ENCODE peak calls at places on chromosomes 16 and 17, in seven cellular contexts. One of them, this sample, is unnamed.

GRCh38 chr17:82901836-82902235 is 62.0 kb upstream of the ZNF750 start:
- DNase-seq in stimulated activated naive B cell treated with anti-CD40 and anti-IgM and Interleukin-4, amounts not matched to agents 10 μg/mL and 1 μg/mL and 100 μg/mL, for 72 hours: no peak
- DNase-seq in stimulated activated CD8-positive, alpha-beta memory T cell treated with anti-CD3 and anti-CD28 coated beads, Interleukin-7, amount 100 ng/mL, for 24 hours: no peak
- DNase-seq in NCI-H2171: no peak
- DNase-seq in adipocyte: no peak
- DNase-seq in NCI-H524: no peak
- DNase-seq in GM19239: no peak
- DNase-seq in this sample: no peak

GRCh38 chr17:21039839-21040575 is 2.8 kb downstream of the USP22 start:
- DNase-seq in stimulated activated CD8-positive, alpha-beta memory T cell treated with anti-CD3 and anti-CD28 coated beads, Interleukin-7, amount 100 ng/mL, for 24 hours: no peak
- DNase-seq in NCI-H524: peak
- DNase-seq in NCI-H2171: no peak
- DNase-seq in stimulated activated naive B cell treated with anti-CD40 and anti-IgM and Interleukin-4, amounts not matched to agents 10 μg/mL and 1 μg/mL and 100 μg/mL, for 72 hours: no peak
- DNase-seq in adipocyte: peak
- DNase-seq in GM19239: no peak
- DNase-seq in this sample: peak

GRCh38 chr16:65201446-65202010 is 79.7 kb upstream of the CDH11 start:
- DNase-seq in NCI-H2171: no peak
- DNase-seq in GM19239: no peak
- DNase-seq in stimulated activated CD8-positive, alpha-beta memory T cell treated with anti-CD3 and anti-CD28 coated beads, Interleukin-7, amount 100 ng/mL, for 24 hours: no peak
- DNase-seq in NCI-H524: no peak
- DNase-seq in adipocyte: no peak
- DNase-seq in stimulated activated naive B cell treated with anti-CD40 and anti-IgM and Interleukin-4, amounts not matched to agents 10 μg/mL and 1 μg/mL and 100 μg/mL, for 72 hours: no peak
- DNase-seq in this sample: no peak

GRCh38 chr16:22694887-22695382 is 119.0 kb upstream of the HS3ST2 start:
- DNase-seq in NCI-H524: no peak
- DNase-seq in stimulated activated CD8-positive, alpha-beta memory T cell treated with anti-CD3 and anti-CD28 coated beads, Interleukin-7, amount 100 ng/mL, for 24 hours: no peak
- DNase-seq in GM19239: no peak
- DNase-seq in stimulated activated naive B cell treated with anti-CD40 and anti-IgM and Interleukin-4, amounts not matched to agents 10 μg/mL and 1 μg/mL and 100 μg/mL, for 72 hours: no peak
- DNase-seq in adipocyte: peak
- DNase-seq in NCI-H2171: no peak
- DNase-seq in this sample: no peak

GRCh38 chr17:28887871-28888471 is 9.6 kb downstream of the FLOT2 start:
- DNase-seq in NCI-H524: no peak
- DNase-seq in stimulated activated CD8-positive, alpha-beta memory T cell treated with anti-CD3 and anti-CD28 coated beads, Interleukin-7, amount 100 ng/mL, for 24 hours: no peak
- DNase-seq in stimulated activated naive B cell treated with anti-CD40 and anti-IgM and Interleukin-4, amounts not matched to agents 10 μg/mL and 1 μg/mL and 100 μg/mL, for 72 hours: peak
- DNase-seq in adipocyte: no peak
- DNase-seq in GM19239: no peak
- DNase-seq in NCI-H2171: no peak
- DNase-seq in this sample: no peak

GRCh38 chr17:65170839-65171238 is 33.7 kb downstream of the RGS9 start:
- DNase-seq in NCI-H524: no peak
- DNase-seq in adipocyte: no peak
- DNase-seq in stimulated activated CD8-positive, alpha-beta memory T cell treated with anti-CD3 and anti-CD28 coated beads, Interleukin-7, amount 100 ng/mL, for 24 hours: no peak
- DNase-seq in NCI-H2171: peak
- DNase-seq in GM19239: no peak
- DNase-seq in stimulated activated naive B cell treated with anti-CD40 and anti-IgM and Interleukin-4, amounts not matched to agents 10 μg/mL and 1 μg/mL and 100 μg/mL, for 72 hours: no peak
- DNase-seq in this sample: peak

GRCh38 chr17:38958756-38959155 is 8.4 kb downstream of the FBXO47 start:
- DNase-seq in GM19239: no peak
- DNase-seq in NCI-H2171: no peak
- DNase-seq in adipocyte: peak
- DNase-seq in stimulated activated naive B cell treated with anti-CD40 and anti-IgM and Interleukin-4, amounts not matched to agents 10 μg/mL and 1 μg/mL and 100 μg/mL, for 72 hours: no peak
- DNase-seq in NCI-H524: no peak
- DNase-seq in stimulated activated CD8-positive, alpha-beta memory T cell treated with anti-CD3 and anti-CD28 coated beads, Interleukin-7, amount 100 ng/mL, for 24 hours: no peak
- DNase-seq in this sample: no peak

GRCh38 chr17:44396946-44397345 is 7.5 kb upstream of the ITGA2B start:
- DNase-seq in stimulated activated naive B cell treated with anti-CD40 and anti-IgM and Interleukin-4, amounts not matched to agents 10 μg/mL and 1 μg/mL and 100 μg/mL, for 72 hours: no peak
- DNase-seq in GM19239: no peak
- DNase-seq in stimulated activated CD8-positive, alpha-beta memory T cell treated with anti-CD3 and anti-CD28 coated beads, Interleukin-7, amount 100 ng/mL, for 24 hours: no peak
- DNase-seq in NCI-H2171: no peak
- DNase-seq in adipocyte: no peak
- DNase-seq in NCI-H524: no peak
- DNase-seq in this sample: no peak

GRCh38 chr17:6381526-6382135 is 53.3 kb downstream of the AIPL1 start:
- DNase-seq in NCI-H2171: no peak
- DNase-seq in NCI-H524: no peak
- DNase-seq in adipocyte: no peak
- DNase-seq in GM19239: no peak
- DNase-seq in stimulated activated CD8-positive, alpha-beta memory T cell treated with anti-CD3 and anti-CD28 coated beads, Interleukin-7, amount 100 ng/mL, for 24 hours: no peak
- DNase-seq in stimulated activated naive B cell treated with anti-CD40 and anti-IgM and Interleukin-4, amounts not matched to agents 10 μg/mL and 1 μg/mL and 100 μg/mL, for 72 hours: no peak
- DNase-seq in this sample: no peak

GRCh38 chr16:4695473-4696171 is 2.3 kb downstream of the NUDT16L1 start:
- DNase-seq in NCI-H524: no peak
- DNase-seq in stimulated activated naive B cell treated with anti-CD40 and anti-IgM and Interleukin-4, amounts not matched to agents 10 μg/mL and 1 μg/mL and 100 μg/mL, for 72 hours: no peak
- DNase-seq in GM19239: no peak
- DNase-seq in NCI-H2171: no peak
- DNase-seq in adipocyte: no peak
- DNase-seq in stimulated activated CD8-positive, alpha-beta memory T cell treated with anti-CD3 and anti-CD28 coated beads, Interleukin-7, amount 100 ng/mL, for 24 hours: no peak
- DNase-seq in this sample: no peak

GRCh38 chr17:28599311-28600184 is 723 bp upstream of the SPAG5 start:
- DNase-seq in GM19239: peak
- DNase-seq in stimulated activated CD8-positive, alpha-beta memory T cell treated with anti-CD3 and anti-CD28 coated beads, Interleukin-7, amount 100 ng/mL, for 24 hours: peak
- DNase-seq in NCI-H2171: peak
- DNase-seq in adipocyte: peak
- DNase-seq in stimulated activated naive B cell treated with anti-CD40 and anti-IgM and Interleukin-4, amounts not matched to agents 10 μg/mL and 1 μg/mL and 100 μg/mL, for 72 hours: peak
- DNase-seq in NCI-H524: peak
- DNase-seq in this sample: peak

GRCh38 chr17:68101992-68102758 is 66.6 kb downstream of the KPNA2 start:
- DNase-seq in NCI-H524: no peak
- DNase-seq in stimulated activated CD8-positive, alpha-beta memory T cell treated with anti-CD3 and anti-CD28 coated beads, Interleukin-7, amount 100 ng/mL, for 24 hours: no peak
- DNase-seq in stimulated activated naive B cell treated with anti-CD40 and anti-IgM and Interleukin-4, amounts not matched to agents 10 μg/mL and 1 μg/mL and 100 μg/mL, for 72 hours: no peak
- DNase-seq in GM19239: no peak
- DNase-seq in adipocyte: peak
- DNase-seq in NCI-H2171: peak
- DNase-seq in this sample: peak

GRCh38 chr17:15342460-15342859 is 1.1 kb upstream of the TEKT3 start:
- DNase-seq in stimulated activated naive B cell treated with anti-CD40 and anti-IgM and Interleukin-4, amounts not matched to agents 10 μg/mL and 1 μg/mL and 100 μg/mL, for 72 hours: no peak
- DNase-seq in stimulated activated CD8-positive, alpha-beta memory T cell treated with anti-CD3 and anti-CD28 coated beads, Interleukin-7, amount 100 ng/mL, for 24 hours: no peak
- DNase-seq in adipocyte: no peak
- DNase-seq in NCI-H2171: no peak
- DNase-seq in NCI-H524: no peak
- DNase-seq in GM19239: no peak
- DNase-seq in this sample: no peak

GRCh38 chr16:68328151-68328859 is 17.5 kb downstream of the PRMT7 start:
- DNase-seq in NCI-H2171: peak
- DNase-seq in GM19239: peak
- DNase-seq in NCI-H524: peak
- DNase-seq in stimulated activated CD8-positive, alpha-beta memory T cell treated with anti-CD3 and anti-CD28 coated beads, Interleukin-7, amount 100 ng/mL, for 24 hours: peak
- DNase-seq in adipocyte: peak
- DNase-seq in stimulated activated naive B cell treated with anti-CD40 and anti-IgM and Interleukin-4, amounts not matched to agents 10 μg/mL and 1 μg/mL and 100 μg/mL, for 72 hours: peak
- DNase-seq in this sample: peak

GRCh38 chr17:74016504-74016903 is 187.0 kb upstream of the RPL38 start:
- DNase-seq in GM19239: no peak
- DNase-seq in NCI-H524: peak
- DNase-seq in NCI-H2171: no peak
- DNase-seq in adipocyte: no peak
- DNase-seq in stimulated activated CD8-positive, alpha-beta memory T cell treated with anti-CD3 and anti-CD28 coated beads, Interleukin-7, amount 100 ng/mL, for 24 hours: no peak
- DNase-seq in stimulated activated naive B cell treated with anti-CD40 and anti-IgM and Interleukin-4, amounts not matched to agents 10 μg/mL and 1 μg/mL and 100 μg/mL, for 72 hours: no peak
- DNase-seq in this sample: no peak

GRCh38 chr16:11310997-11311561 is 29.9 kb upstream of the PRM1 start:
- DNase-seq in stimulated activated CD8-positive, alpha-beta memory T cell treated with anti-CD3 and anti-CD28 coated beads, Interleukin-7, amount 100 ng/mL, for 24 hours: no peak
- DNase-seq in NCI-H2171: no peak
- DNase-seq in NCI-H524: no peak
- DNase-seq in adipocyte: no peak
- DNase-seq in stimulated activated naive B cell treated with anti-CD40 and anti-IgM and Interleukin-4, amounts not matched to agents 10 μg/mL and 1 μg/mL and 100 μg/mL, for 72 hours: peak
- DNase-seq in GM19239: no peak
- DNase-seq in this sample: no peak

GRCh38 chr16:6682142-6682811 is 650.4 kb upstream of the RBFOX1 start:
- DNase-seq in adipocyte: no peak
- DNase-seq in GM19239: peak
- DNase-seq in stimulated activated naive B cell treated with anti-CD40 and anti-IgM and Interleukin-4, amounts not matched to agents 10 μg/mL and 1 μg/mL and 100 μg/mL, for 72 hours: no peak
- DNase-seq in NCI-H524: no peak
- DNase-seq in stimulated activated CD8-positive, alpha-beta memory T cell treated with anti-CD3 and anti-CD28 coated beads, Interleukin-7, amount 100 ng/mL, for 24 hours: no peak
- DNase-seq in NCI-H2171: peak
- DNase-seq in this sample: peak

GRCh38 chr17:4951486-4951885 is 567 bp downstream of the ENO3 start:
- DNase-seq in NCI-H524: no peak
- DNase-seq in stimulated activated CD8-positive, alpha-beta memory T cell treated with anti-CD3 and anti-CD28 coated beads, Interleukin-7, amount 100 ng/mL, for 24 hours: no peak
- DNase-seq in GM19239: no peak
- DNase-seq in stimulated activated naive B cell treated with anti-CD40 and anti-IgM and Interleukin-4, amounts not matched to agents 10 μg/mL and 1 μg/mL and 100 μg/mL, for 72 hours: no peak
- DNase-seq in adipocyte: no peak
- DNase-seq in NCI-H2171: no peak
- DNase-seq in this sample: no peak

GRCh38 chr17:51407576-51407975 is 147.2 kb downstream of the UTP18 start:
- DNase-seq in stimulated activated naive B cell treated with anti-CD40 and anti-IgM and Interleukin-4, amounts not matched to agents 10 μg/mL and 1 μg/mL and 100 μg/mL, for 72 hours: no peak
- DNase-seq in stimulated activated CD8-positive, alpha-beta memory T cell treated with anti-CD3 and anti-CD28 coated beads, Interleukin-7, amount 100 ng/mL, for 24 hours: no peak
- DNase-seq in NCI-H2171: no peak
- DNase-seq in adipocyte: no peak
- DNase-seq in GM19239: no peak
- DNase-seq in NCI-H524: no peak
- DNase-seq in this sample: no peak

GRCh38 chr17:76492989-76493501 is 8.2 kb downstream of the RHBDF2 start:
- DNase-seq in stimulated activated CD8-positive, alpha-beta memory T cell treated with anti-CD3 and anti-CD28 coated beads, Interleukin-7, amount 100 ng/mL, for 24 hours: no peak
- DNase-seq in NCI-H524: no peak
- DNase-seq in adipocyte: peak
- DNase-seq in NCI-H2171: no peak
- DNase-seq in stimulated activated naive B cell treated with anti-CD40 and anti-IgM and Interleukin-4, amounts not matched to agents 10 μg/mL and 1 μg/mL and 100 μg/mL, for 72 hours: peak
- DNase-seq in GM19239: peak
- DNase-seq in this sample: peak

GRCh38 chr17:49496866-49497146 is 1.7 kb downstream of the NGFR start:
- DNase-seq in stimulated activated naive B cell treated with anti-CD40 and anti-IgM and Interleukin-4, amounts not matched to agents 10 μg/mL and 1 μg/mL and 100 μg/mL, for 72 hours: no peak
- DNase-seq in NCI-H524: no peak
- DNase-seq in adipocyte: no peak
- DNase-seq in NCI-H2171: no peak
- DNase-seq in GM19239: no peak
- DNase-seq in stimulated activated CD8-positive, alpha-beta memory T cell treated with anti-CD3 and anti-CD28 coated beads, Interleukin-7, amount 100 ng/mL, for 24 hours: no peak
- DNase-seq in this sample: no peak

GRCh38 chr16:30004424-30004776 is 6.4 kb downstream of the DOC2A start:
- DNase-seq in stimulated activated naive B cell treated with anti-CD40 and anti-IgM and Interleukin-4, amounts not matched to agents 10 μg/mL and 1 μg/mL and 100 μg/mL, for 72 hours: no peak
- DNase-seq in GM19239: no peak
- DNase-seq in adipocyte: no peak
- DNase-seq in NCI-H524: no peak
- DNase-seq in NCI-H2171: no peak
- DNase-seq in stimulated activated CD8-positive, alpha-beta memory T cell treated with anti-CD3 and anti-CD28 coated beads, Interleukin-7, amount 100 ng/mL, for 24 hours: no peak
- DNase-seq in this sample: no peak

GRCh38 chr16:72094266-72094610 is 591 bp downstream of the DHX38 start:
- DNase-seq in stimulated activated naive B cell treated with anti-CD40 and anti-IgM and Interleukin-4, amounts not matched to agents 10 μg/mL and 1 μg/mL and 100 μg/mL, for 72 hours: peak
- DNase-seq in NCI-H2171: no peak
- DNase-seq in stimulated activated CD8-positive, alpha-beta memory T cell treated with anti-CD3 and anti-CD28 coated beads, Interleukin-7, amount 100 ng/mL, for 24 hours: peak
- DNase-seq in adipocyte: no peak
- DNase-seq in NCI-H524: no peak
- DNase-seq in GM19239: no peak
- DNase-seq in this sample: peak

GRCh38 chr16:71426069-71426879 is 15.6 kb downstream of the TLE7 start:
- DNase-seq in NCI-H524: peak
- DNase-seq in adipocyte: peak
- DNase-seq in NCI-H2171: peak
- DNase-seq in GM19239: no peak
- DNase-seq in stimulated activated naive B cell treated with anti-CD40 and anti-IgM and Interleukin-4, amounts not matched to agents 10 μg/mL and 1 μg/mL and 100 μg/mL, for 72 hours: peak
- DNase-seq in stimulated activated CD8-positive, alpha-beta memory T cell treated with anti-CD3 and anti-CD28 coated beads, Interleukin-7, amount 100 ng/mL, for 24 hours: peak
- DNase-seq in this sample: peak

GRCh38 chr17:17751489-17751995 is 70.3 kb downstream of the RAI1 start:
- DNase-seq in adipocyte: no peak
- DNase-seq in NCI-H524: no peak
- DNase-seq in NCI-H2171: no peak
- DNase-seq in GM19239: no peak
- DNase-seq in stimulated activated naive B cell treated with anti-CD40 and anti-IgM and Interleukin-4, amounts not matched to agents 10 μg/mL and 1 μg/mL and 100 μg/mL, for 72 hours: no peak
- DNase-seq in stimulated activated CD8-positive, alpha-beta memory T cell treated with anti-CD3 and anti-CD28 coated beads, Interleukin-7, amount 100 ng/mL, for 24 hours: no peak
- DNase-seq in this sample: no peak

GRCh38 chr17:28716740-28717577 is 709 bp downstream of the RAB34 start:
- DNase-seq in NCI-H524: no peak
- DNase-seq in GM19239: no peak
- DNase-seq in adipocyte: peak
- DNase-seq in stimulated activated naive B cell treated with anti-CD40 and anti-IgM and Interleukin-4, amounts not matched to agents 10 μg/mL and 1 μg/mL and 100 μg/mL, for 72 hours: no peak
- DNase-seq in NCI-H2171: no peak
- DNase-seq in stimulated activated CD8-positive, alpha-beta memory T cell treated with anti-CD3 and anti-CD28 coated beads, Interleukin-7, amount 100 ng/mL, for 24 hours: no peak
- DNase-seq in this sample: peak

GRCh38 chr16:19938536-19938935 is 53.9 kb upstream of the GPRC5B start:
- DNase-seq in NCI-H2171: no peak
- DNase-seq in adipocyte: no peak
- DNase-seq in GM19239: no peak
- DNase-seq in stimulated activated CD8-positive, alpha-beta memory T cell treated with anti-CD3 and anti-CD28 coated beads, Interleukin-7, amount 100 ng/mL, for 24 hours: no peak
- DNase-seq in stimulated activated naive B cell treated with anti-CD40 and anti-IgM and Interleukin-4, amounts not matched to agents 10 μg/mL and 1 μg/mL and 100 μg/mL, for 72 hours: no peak
- DNase-seq in NCI-H524: no peak
- DNase-seq in this sample: no peak